ENCODE peak calls at places on chromosomes 16 and 17, in eight cellular contexts. W, H, L, G, Q, K, T and P are unnamed samples. For H3K4me1, the result is how much of the 10 kb centered on the place peaks cover.

GRCh38 chr16:72711823-72712222 is 336.1 kb downstream of the ZFHX3 start:
- DNase-seq in K (no peak), Q (peak), G (no peak), T (no peak), H (peak), L (no peak), W (no peak), P (no peak)

GRCh38 chr16:84925092-84925772 is 86.1 kb downstream of the ZDHHC7 start:
- DNase-seq in L (no peak), K (peak), T (no peak), G (peak), H (peak), W (no peak), Q (peak), P (peak)

GRCh38 chr17:50045154-50045553 is 10.8 kb upstream of the ITGA3 start:
- DNase-seq in H (no peak), G (peak), Q (no peak), W (no peak), T (no peak), L (peak), K (no peak), P (no peak)

GRCh38 chr16:14219983-14220382 is 148.9 kb downstream of the MRTFB start:
- DNase-seq in W (no peak), L (no peak), T (no peak), Q (no peak), G (no peak), K (no peak), H (no peak), P (peak)

GRCh38 chr17:3796110-3796821 is 4.7 kb downstream of the ITGAE start:
- DNase-seq in T (no peak), G (no peak), W (no peak), H (no peak), Q (no peak), K (no peak), L (no peak), P (peak)

GRCh38 chr17:3002538-3003301 is 60.7 kb downstream of the OR1D5 start:
- DNase-seq in K (no peak), T (no peak), H (no peak), G (no peak), Q (no peak), W (no peak), L (no peak), P (no peak)

GRCh38 chr16:28863929-28864886 is 565 bp downstream of the SH2B1 start:
- DNase-seq in L (peak), H (peak), G (no peak), T (peak), K (peak), Q (peak), W (no peak), P (no peak)

GRCh38 chr17:77869041-77869595 is 89.4 kb upstream of the TNRC6C start:
- DNase-seq in Q (no peak), H (no peak), G (no peak), K (no peak), L (no peak), W (no peak), T (no peak), P (no peak)

GRCh38 chr17:60481604-60482003 is 44.4 kb downstream of the APPBP2 start:
- DNase-seq in Q (no peak), H (no peak), L (no peak), K (no peak), G (no peak), W (no peak), T (no peak), P (no peak)

GRCh38 chr16:73058616-73059409 is 10.9 kb upstream of the ZFHX3 start:
- DNase-seq in G (peak), L (peak), W (peak), K (peak), H (peak), Q (peak), T (peak), P (peak)

GRCh38 chr17:2241823-2242222 is 61.8 kb downstream of the SMG6 start:
- DNase-seq in Q (no peak), W (no peak), H (peak), G (no peak), L (no peak), T (peak), K (no peak), P (no peak)

GRCh38 chr16:66713076-66713475 is 16.5 kb upstream of the CMTM4 start:
- DNase-seq in W (no peak), H (peak), L (no peak), T (no peak), Q (no peak), K (no peak), G (no peak), P (no peak)

GRCh38 chr16:65833171-65833871 is 533.2 kb upstream of the CDH5 start:
- DNase-seq in G (peak), T (peak), L (peak), K (peak), Q (peak), H (peak), W (no peak), P (no peak)

GRCh38 chr17:18011286-18011685 is 27.7 kb downstream of the ATPAF2 start:
- DNase-seq in L (no peak), W (no peak), Q (no peak), T (no peak), G (no peak), H (no peak), K (no peak), P (no peak)

GRCh38 chr16:56305956-56306565 is 114.8 kb downstream of the GNAO1 start:
- DNase-seq in H (no peak), W (no peak), Q (no peak), K (no peak), G (no peak), T (peak), L (no peak), P (peak)

GRCh38 chr17:14201087-14201486 is 35.6 kb downstream of the CDRT15 start:
- DNase-seq in H (peak), Q (peak), K (no peak), L (no peak), T (peak), G (no peak), W (no peak), P (no peak)

GRCh38 chr17:49110504-49110903 is 22.1 kb upstream of the B4GALNT2 start:
- DNase-seq in Q (no peak), H (no peak), L (peak), G (peak), W (no peak), T (peak), K (no peak), P (no peak)

GRCh38 chr17:53313746-53314145 is 509.0 kb upstream of the KIF2B start:
- DNase-seq in W (no peak), Q (peak), H (peak), G (peak), K (peak), T (no peak), L (peak), P (no peak)

GRCh38 chr17:57874058-57874419 is 24.2 kb upstream of the MRPS23 start:
- DNase-seq in T (no peak), Q (no peak), H (no peak), G (no peak), K (no peak), W (no peak), L (no peak), P (no peak)

DNA sequence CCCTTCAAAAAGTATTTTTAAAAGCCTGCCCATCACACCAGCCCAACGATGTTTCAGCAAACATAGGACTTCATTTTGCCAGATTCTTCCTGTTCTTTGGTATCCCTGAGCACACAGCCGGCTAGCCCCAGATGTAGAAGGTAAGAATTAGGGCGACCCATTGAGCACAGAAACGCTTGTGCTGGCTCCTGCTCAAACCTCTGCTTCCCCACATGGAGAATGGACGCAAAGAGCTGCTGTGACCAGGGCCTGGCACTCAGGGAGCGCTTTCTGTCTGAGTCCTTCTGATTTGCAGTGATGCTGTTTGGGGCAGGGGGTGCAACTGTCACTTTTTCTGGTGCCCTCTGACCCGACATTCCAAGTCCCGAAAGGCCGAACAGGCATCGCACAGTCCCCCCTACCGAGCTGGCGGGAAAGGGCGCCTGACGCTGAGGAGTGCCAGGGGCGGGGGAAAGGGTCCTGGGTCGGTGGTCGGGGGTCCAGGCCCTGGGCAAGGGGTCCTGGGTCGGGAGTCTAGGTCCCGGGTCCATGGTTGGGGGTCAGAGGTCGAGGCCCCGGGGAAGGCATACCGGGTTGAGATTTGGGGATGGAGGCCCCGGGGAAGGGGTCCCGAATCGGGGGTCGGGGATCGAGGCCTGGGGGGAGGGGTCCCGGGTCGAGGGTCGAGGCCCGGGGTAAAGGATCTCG is 930 bp downstream of the CHMP1A start:
- DNase-seq in G (no peak), L (no peak), T (no peak), K (peak), Q (no peak), H (no peak), W (no peak), P (peak)
- H3K9ac ChIP-seq in G (peak), L (peak), T (peak), K (no peak), Q (peak), H (peak), W (no peak), P (peak)

DNA sequence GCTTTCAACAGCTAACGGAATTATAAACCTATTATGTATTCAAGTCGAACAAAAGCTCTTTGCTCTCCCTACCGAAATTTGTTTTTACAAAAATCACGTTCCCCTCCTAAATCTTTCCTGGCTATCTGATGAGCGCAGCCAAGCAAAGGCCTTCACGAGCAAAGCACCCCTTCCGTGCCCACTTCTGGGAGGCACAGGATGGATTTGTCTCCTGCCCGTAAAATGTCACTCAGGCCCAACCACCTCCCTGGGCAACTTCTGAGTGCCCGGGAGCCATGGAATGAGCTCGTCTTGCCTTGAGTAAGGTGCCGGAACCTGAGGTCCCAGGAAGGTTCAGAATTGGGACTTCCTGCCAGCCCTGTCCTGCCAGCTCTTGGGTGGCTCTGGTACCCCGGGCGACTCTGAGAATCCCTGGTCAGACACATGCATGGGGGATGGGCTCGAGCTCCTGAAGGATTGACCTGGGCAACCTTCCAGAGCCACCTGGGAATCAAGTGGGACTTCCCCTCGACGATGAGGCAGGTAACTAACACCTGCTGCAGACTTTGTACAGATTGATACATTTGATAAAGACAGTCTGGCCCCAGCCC is 19.8 kb downstream of the SLC7A5 start:
- DNase-seq in T (no peak), W (no peak), K (no peak), G (no peak), Q (no peak), L (no peak), H (no peak), P (no peak)
- H3K4me1 ChIP-seq in T (under half), W (under half), K (under half), G (under half), Q (under half), L (under half), H (under half), P (half or more)

GRCh38 chr17:76682306-76682705 is 28.5 kb downstream of the MXRA7 start:
- DNase-seq in Q (no peak), L (no peak), T (no peak), H (peak), K (no peak), G (no peak), W (no peak), P (no peak)
- H3K9ac ChIP-seq in Q (peak), L (no peak), T (peak), H (no peak), K (no peak), G (no peak), W (no peak), P (no peak)

DNA sequence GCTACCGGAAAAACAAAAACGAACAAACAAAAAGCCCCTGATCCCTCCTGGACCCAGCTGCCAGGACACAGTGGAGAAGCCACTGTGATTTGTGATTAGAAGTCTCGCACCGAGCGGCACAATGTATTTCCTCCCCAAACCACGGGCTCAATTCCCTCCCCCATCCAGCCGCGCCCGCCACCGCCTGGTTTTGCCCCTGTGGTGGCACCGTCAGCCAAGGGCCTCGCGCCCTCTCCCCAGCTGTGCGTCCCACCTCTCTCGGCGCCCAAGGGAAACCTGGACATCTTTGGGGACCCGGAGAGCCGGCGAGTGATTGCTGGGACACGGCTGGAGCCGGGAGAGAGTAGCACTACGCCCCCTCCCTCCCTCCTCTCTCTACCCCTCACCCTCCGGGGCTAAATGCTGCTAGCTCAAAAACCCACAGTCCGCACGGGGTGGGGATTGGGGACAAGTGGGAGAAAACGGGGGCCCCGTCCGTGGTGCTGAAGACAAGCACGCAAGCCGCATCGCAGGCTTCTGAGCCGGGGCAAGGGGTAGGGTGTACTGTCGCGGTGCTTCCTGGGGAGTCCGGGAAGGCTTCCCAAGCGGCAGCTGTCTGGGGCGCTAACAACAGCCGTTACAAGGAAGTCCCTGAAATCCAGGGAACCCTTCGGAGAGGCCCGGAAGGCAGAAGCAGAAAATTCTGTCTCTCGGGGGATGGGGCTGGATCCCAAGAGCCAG is 1.5 kb downstream of the CBLN1 start:
- DNase-seq in H (peak), L (no peak), K (no peak), G (no peak), T (no peak), W (no peak), Q (no peak), P (peak)
- H3K4me1 ChIP-seq in H (under half), L (under half), K (under half), G (under half), T (under half), W (under half), Q (under half), P (under half)

DNA sequence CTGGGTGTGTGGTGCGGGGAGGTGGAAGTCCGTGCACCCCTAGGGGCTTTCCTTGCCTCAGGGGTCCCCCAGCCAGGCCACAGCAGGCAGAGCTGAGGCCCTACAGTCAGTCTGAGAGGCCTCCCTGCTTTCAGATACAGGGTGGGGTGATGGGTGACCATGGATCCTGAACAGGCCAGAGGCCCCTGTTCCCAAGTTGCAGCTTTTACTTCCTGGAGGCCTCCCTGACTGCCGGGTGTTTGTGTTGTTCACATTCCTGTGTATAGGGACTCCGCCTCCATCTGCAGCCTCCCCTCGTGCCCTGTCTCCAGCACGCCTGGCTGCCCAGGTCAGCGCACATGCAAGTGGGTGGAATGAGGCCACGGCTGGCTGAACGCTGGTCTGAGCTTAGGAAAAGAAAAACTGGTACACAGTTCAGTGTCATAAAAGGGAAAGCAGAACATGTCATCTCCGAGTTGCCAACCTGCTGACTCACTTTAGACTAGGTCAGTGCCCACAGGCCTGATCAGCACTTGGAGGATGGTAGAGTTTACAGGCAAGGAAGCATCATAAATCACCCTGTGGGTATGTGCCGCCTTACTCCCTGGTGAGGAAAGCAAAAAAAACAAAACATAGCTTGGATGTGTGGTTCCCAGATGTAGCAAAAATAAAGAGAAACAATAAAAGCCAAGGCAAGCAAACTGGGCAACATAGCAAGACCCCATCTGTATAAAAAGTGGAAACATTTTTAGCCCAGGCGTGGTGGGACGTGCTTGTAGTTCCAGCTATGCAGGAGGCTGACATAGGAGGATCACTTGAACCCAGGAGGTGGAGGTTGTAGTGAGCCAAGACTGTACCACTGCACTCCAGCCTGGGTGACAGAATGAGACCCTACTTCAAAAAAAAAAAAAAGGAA is 6.2 kb upstream of the SLC7A6 start:
- DNase-seq in T (peak), W (no peak), G (peak), Q (peak), K (no peak), H (peak), L (peak), P (no peak)
- H3K9ac ChIP-seq in T (peak), W (no peak), G (peak), Q (peak), K (no peak), H (peak), L (no peak), P (no peak)

DNA sequence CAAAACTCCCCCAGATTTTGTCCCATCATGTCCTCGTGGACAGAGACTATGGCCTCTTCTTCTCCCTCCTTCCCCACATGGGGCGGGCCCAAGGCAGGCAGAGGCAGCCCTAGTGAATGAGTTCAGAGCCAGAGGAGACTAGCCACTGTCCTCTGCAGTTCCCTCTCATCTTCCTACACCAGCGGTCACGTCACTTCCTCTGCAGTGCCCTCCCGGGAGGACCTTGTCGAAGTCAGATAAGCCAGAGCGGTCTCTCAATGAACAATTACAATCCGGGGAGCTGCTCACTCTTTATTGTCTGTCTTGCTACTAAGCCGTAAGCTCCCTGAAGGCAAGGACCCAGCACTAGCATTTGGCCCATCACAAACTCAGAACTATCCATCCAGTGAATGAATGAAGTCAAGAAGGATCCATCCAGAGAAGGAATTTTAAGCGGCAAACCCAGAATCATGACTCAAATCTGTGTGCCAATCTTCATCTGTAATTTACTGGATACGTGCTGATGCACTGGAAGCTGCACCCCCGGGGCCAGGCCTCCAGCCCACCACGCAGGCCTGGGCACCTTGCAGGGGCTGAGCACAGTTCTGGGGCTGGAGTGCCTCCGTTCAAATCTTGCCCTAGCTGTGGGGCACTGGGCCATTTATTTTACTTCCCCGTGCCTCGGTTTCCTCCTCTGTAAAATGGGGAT is 18.1 kb downstream of the ZNF423 start:
- DNase-seq in H (no peak), W (no peak), K (no peak), L (no peak), G (no peak), Q (no peak), T (no peak), P (no peak)
- H3K4me1 ChIP-seq in H (under half), W (half or more), K (under half), L (under half), G (under half), Q (half or more), T (under half), P (under half)

GRCh38 chr17:10033449-10033848 is 128.4 kb upstream of the RCVRN start:
- DNase-seq in Q (no peak), H (no peak), W (no peak), T (no peak), L (no peak), K (no peak), G (no peak), P (no peak)
- H3K9ac ChIP-seq in Q (no peak), H (no peak), W (no peak), T (no peak), L (no peak), K (no peak), G (no peak), P (no peak)

GRCh38 chr17:41781404-41782110 is 5.0 kb downstream of the JUP start:
- DNase-seq in W (no peak), L (no peak), T (no peak), H (no peak), K (peak), Q (no peak), G (no peak), P (no peak)
- H3K4me1 ChIP-seq in W (under half), L (under half), T (under half), H (under half), K (under half), Q (under half), G (under half), P (under half)

GRCh38 chr17:5919104-5919503 is 151.1 kb upstream of the WSCD1 start:
- DNase-seq in H (no peak), L (no peak), T (no peak), G (no peak), W (no peak), Q (no peak), K (no peak), P (no peak)
- H3K9ac ChIP-seq in H (no peak), L (no peak), T (no peak), G (no peak), W (no peak), Q (no peak), K (no peak), P (no peak)